ENCODE peak calls at places on chromosomes 16 and 17, in ten cellular contexts. X is stomach; E is AG09319; Q is activated T-cell treated with anti-CD3 and anti-CD28 coated beads, Interleukin-2, amount 50 U/mL, for 24 hours; L is stimulated activated naive CD8-positive, alpha-beta T cell treated with anti-CD3 and anti-CD28 coated beads, Interleukin-15, Interleukin-2, amounts not matched to agents 100 U/mL and 50 U/mL, for 24 hours; C is right atrium auricular region; R is AG08396; A is tibial nerve; D is NCI-H187 treated with DMSO at 0.1 percent for 48 hours; Y is HuH-7.5. U is an unnamed sample.

GRCh38 chr16:35198223-35199199 is 1739.1 kb downstream of the TP53TG3F start:
- DNase-seq in X (no peak), E (no peak), Q (no peak), L (no peak), C (no peak), R (no peak), A (peak), D (no peak), Y (no peak), U (no peak)

GRCh38 chr17:647340-648197 is 67.1 kb downstream of the VPS53 start:
- DNase-seq in X (no peak), E (no peak), Q (no peak), L (no peak), C (no peak), R (no peak), A (no peak), D (no peak), Y (no peak), U (no peak)

GRCh38 chr16:53952215-53953208 is 248.6 kb downstream of the FTO start:
- DNase-seq in X (no peak), E (no peak), Q (no peak), L (no peak), C (no peak), R (no peak), A (no peak), D (no peak), Y (no peak), U (no peak)

GRCh38 chr17:19461681-19462080 is 50.6 kb downstream of the RNF112 start:
- DNase-seq in X (no peak), E (no peak), Q (no peak), L (no peak), C (no peak), R (no peak), A (no peak), D (no peak), Y (no peak), U (no peak)

GRCh38 chr17:79202476-79202875 is 127.9 kb downstream of the ENGASE start:
- DNase-seq in X (no peak), E (no peak), Q (no peak), L (no peak), C (no peak), R (no peak), A (no peak), D (no peak), Y (no peak), U (no peak)

GRCh38 chr17:10875984-10876555 is 38.2 kb upstream of the PIRT start:
- DNase-seq in X (peak), E (no peak), Q (peak), L (peak), C (no peak), R (peak), A (peak), D (no peak), Y (no peak), U (no peak)

GRCh38 chr16:31678649-31679325 is 151.1 kb downstream of the AHSP start:
- DNase-seq in X (no peak), E (no peak), Q (no peak), L (no peak), C (no peak), R (no peak), A (no peak), D (no peak), Y (no peak), U (no peak)

GRCh38 chr17:28968269-28968913 is 17.1 kb upstream of the PHF12 start:
- DNase-seq in X (no peak), E (no peak), Q (no peak), L (no peak), C (no peak), R (no peak), A (no peak), D (no peak), Y (no peak), U (no peak)

GRCh38 chr16:3650631-3651265 is 3.7 kb upstream of the DNASE1 start:
- DNase-seq in X (peak), E (no peak), Q (peak), L (no peak), C (no peak), R (no peak), A (no peak), D (no peak), Y (no peak), U (no peak)

GRCh38 chr16:85056211-85056748 is 28.7 kb downstream of the KIAA0513 start:
- DNase-seq in X (no peak), E (no peak), Q (peak), L (peak), C (peak), R (peak), A (no peak), D (no peak), Y (no peak), U (no peak)

GRCh38 chr16:82282662-82283061 is 112.6 kb upstream of the MPHOSPH6 start:
- DNase-seq in X (no peak), E (no peak), Q (no peak), L (no peak), C (no peak), R (no peak), A (no peak), D (no peak), Y (no peak), U (no peak)

GRCh38 chr17:39606434-39607056 is 1.2 kb downstream of the NEUROD2 start:
- DNase-seq in X (no peak), E (no peak), Q (no peak), L (no peak), C (no peak), R (no peak), A (no peak), D (no peak), Y (no peak), U (no peak)

GRCh38 chr17:64423881-64424280 is 25.0 kb upstream of the MILR1 start:
- DNase-seq in X (no peak), E (no peak), Q (no peak), L (no peak), C (no peak), R (no peak), A (no peak), D (no peak), Y (no peak), U (no peak)

GRCh38 chr16:88783391-88784073 is 1.5 kb downstream of the PIEZO1 start:
- DNase-seq in X (peak), E (no peak), Q (peak), L (peak), C (no peak), R (no peak), A (peak), D (no peak), Y (no peak), U (no peak)

GRCh38 chr16:29710227-29711219 is 31.5 kb downstream of the QPRT start:
- DNase-seq in X (no peak), E (no peak), Q (no peak), L (no peak), C (no peak), R (peak), A (peak), D (no peak), Y (peak), U (no peak)

GRCh38 chr16:89268987-89269735 is 51.7 kb downstream of the ZNF778 start:
- DNase-seq in X (no peak), E (no peak), Q (no peak), L (no peak), C (peak), R (peak), A (peak), D (no peak), Y (no peak), U (no peak)

U was measured in NCI-H1436 treated with DMSO at 0.1 percent for 48 hours.